ENCODE peak calls at places on chromosomes 4 and X, in four cellular contexts. L, T, U and C are unnamed samples.

GRCh38 chr4:182855312-182855711 is 61.9 kb downstream of the DCTD start:
- DNase-seq in L (no peak), T (no peak), U (no peak), C (no peak)

GRCh38 chr4:150960818-150961217 is 54.3 kb downstream of the LRBA start:
- DNase-seq in L (no peak), T (peak), U (peak), C (peak)

GRCh38 chr4:147479817-147480216 is 1.1 kb upstream of the EDNRA start:
- DNase-seq in L (peak), T (no peak), U (no peak), C (peak)

GRCh38 chr4:140515423-140515822 is 8.5 kb upstream of the ELMOD2 start:
- DNase-seq in L (no peak), T (no peak), U (no peak), C (no peak)

GRCh38 chrX:74343970-74344622 is 40.1 kb downstream of the ZCCHC13 start:
- DNase-seq in L (no peak), T (peak), U (no peak), C (peak)

GRCh38 chrX:42028113-42028512 is 104.8 kb upstream of the CASK start:
- DNase-seq in L (no peak), T (no peak), U (no peak), C (no peak)

GRCh38 chr4:7691992-7692391 is 247.7 kb downstream of the AFAP1 start:
- DNase-seq in L (no peak), T (no peak), U (peak), C (no peak)

GRCh38 chrX:1719270-1719669 is 104.4 kb downstream of the ASMT start:
- DNase-seq in L (no peak), T (no peak), U (no peak), C (no peak)

GRCh38 chr4:184270808-184271413 is 53.2 kb upstream of the ENPP6 start:
- DNase-seq in L (no peak), T (no peak), U (no peak), C (no peak)

GRCh38 chr4:122003335-122003734 is 51.5 kb upstream of the TRPC3 start:
- DNase-seq in L (no peak), T (peak), U (no peak), C (no peak)

GRCh38 chrX:134191276-134191675 is 45.7 kb upstream of the CCDC160 start:
- DNase-seq in L (no peak), T (no peak), U (no peak), C (no peak)

GRCh38 chr4:158172196-158172557 is 648 bp downstream of the GASK1B start:
- DNase-seq in L (no peak), T (no peak), U (no peak), C (peak)

GRCh38 chrX:115940888-115941332 is 229.6 kb upstream of the AGTR2 start:
- DNase-seq in L (peak), T (peak), U (no peak), C (peak)

GRCh38 chrX:96314974-96315373 is 369.7 kb upstream of the DIAPH2 start:
- DNase-seq in L (no peak), T (peak), U (no peak), C (peak)

GRCh38 chrX:7133036-7133412 is 14.5 kb upstream of the STS start:
- DNase-seq in L (no peak), T (peak), U (no peak), C (no peak)

GRCh38 chrX:129654652-129655546 is at the start of gene APLN:
- DNase-seq in L (no peak), T (peak), U (peak), C (peak)

GRCh38 chr4:1183985-1184773 is 11.8 kb upstream of the SPON2 start:
- DNase-seq in L (no peak), T (no peak), U (no peak), C (no peak)

GRCh38 chr4:142036795-142037583 is 400.6 kb downstream of the IL15 start:
- DNase-seq in L (no peak), T (peak), U (no peak), C (peak)
- H3K27ac ChIP-seq in L (no peak), T (peak), U (no peak), C (peak)

GRCh38 chr4:26860922-26861433 is 337 bp downstream of the STIM2 start:
- DNase-seq in L (no peak), T (no peak), U (peak), C (peak)

GRCh38 chr4:26859762-26860156 is 882 bp upstream of the STIM2 start:
- DNase-seq in L (no peak), T (no peak), U (no peak), C (peak)

GRCh38 chr4:26862381-26862915 is 1.8 kb downstream of the STIM2 start:
- DNase-seq in L (no peak), T (peak), U (no peak), C (peak)

GRCh38 chr4:26860157-26860921 is at the start of gene STIM2:
- DNase-seq in L (peak), T (peak), U (peak), C (peak)

DNA sequence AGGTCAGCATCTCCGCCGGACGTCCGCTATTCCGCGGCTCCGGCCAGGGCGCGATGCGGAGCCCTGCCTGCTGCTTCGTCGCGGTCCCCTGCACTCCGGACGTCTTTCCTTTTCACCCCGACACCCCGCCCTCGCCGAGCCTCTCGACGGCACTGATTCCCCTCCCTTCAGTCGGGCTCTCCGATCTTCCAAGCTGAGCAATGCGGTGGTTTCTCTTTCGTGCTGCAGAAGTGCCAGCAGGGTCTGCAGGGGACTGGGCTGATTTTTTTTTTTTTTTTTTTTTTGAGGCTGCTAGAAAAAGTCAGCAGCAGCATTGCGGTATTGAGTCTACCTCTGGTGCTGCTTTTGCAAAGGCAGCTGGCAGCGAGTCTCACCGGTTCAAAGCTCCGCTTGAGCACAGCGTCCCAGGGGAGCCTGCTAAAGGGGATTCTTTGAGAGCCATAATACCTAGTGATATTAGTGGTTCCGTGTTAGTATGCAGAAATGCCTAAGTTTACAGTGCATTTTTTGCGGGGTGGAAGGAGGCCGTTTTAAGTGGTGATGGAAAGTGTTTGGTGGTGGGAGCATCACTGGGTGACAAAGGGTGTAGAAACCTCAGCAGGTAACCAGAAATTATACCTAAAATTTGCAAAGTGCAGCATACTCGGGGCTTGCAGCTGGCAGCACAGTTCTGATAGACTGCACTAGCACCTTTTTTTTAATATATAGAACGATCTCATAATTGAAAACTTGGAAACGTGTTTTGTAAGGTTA is 969 bp downstream of the STIM2 start:
- DNase-seq in L (peak), T (peak), U (peak), C (peak)
- H3K27ac ChIP-seq in L (peak), T (peak), U (peak), C (peak)

GRCh38 chrX:150872773-150873336 is 25.6 kb downstream of the CD99L2 start:
- DNase-seq in L (no peak), T (no peak), U (no peak), C (no peak)
- H3K27ac ChIP-seq in L (no peak), T (no peak), U (no peak), C (no peak)

GRCh38 chr4:189835505-189835904 is 105.2 kb upstream of the FRG1 start:
- DNase-seq in L (no peak), T (peak), U (no peak), C (no peak)

GRCh38 chr4:189837462-189837861 is 103.2 kb upstream of the FRG1 start:
- DNase-seq in L (no peak), T (no peak), U (no peak), C (no peak)

GRCh38 chr4:189838821-189839497 is 101.7 kb upstream of the FRG1 start:
- DNase-seq in L (no peak), T (no peak), U (no peak), C (no peak)

GRCh38 chr4:189832528-189832927 is 108.1 kb upstream of the FRG1 start:
- DNase-seq in L (no peak), T (no peak), U (no peak), C (no peak)

DNA sequence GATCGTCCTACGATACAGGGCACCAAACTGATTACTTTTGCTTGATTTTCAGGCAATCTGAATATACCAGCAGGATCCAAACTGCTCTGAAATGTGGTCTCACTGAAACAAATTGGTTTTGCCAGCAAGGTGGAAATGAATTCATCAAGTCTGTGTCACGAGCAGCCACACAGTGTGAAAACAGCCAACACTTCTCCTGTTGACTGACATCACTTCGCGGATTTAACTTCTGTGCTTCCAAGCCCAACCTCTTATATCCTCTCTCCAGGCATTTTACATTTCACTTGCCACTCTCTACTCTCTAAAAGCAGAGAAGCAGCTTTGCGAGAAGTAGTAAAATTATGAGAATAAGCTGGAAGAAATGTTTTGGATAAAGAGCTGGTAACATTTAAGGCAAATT is 106.1 kb upstream of the FRG1 start:
- DNase-seq in L (no peak), T (no peak), U (no peak), C (no peak)
- H3K27ac ChIP-seq in L (no peak), T (no peak), U (no peak), C (no peak)

GRCh38 chr4:166017804-166018203 is 144.8 kb downstream of the TLL1 start:
- DNase-seq in L (no peak), T (no peak), U (no peak), C (peak)

GRCh38 chr4:166019441-166019840 is 146.4 kb downstream of the TLL1 start:
- DNase-seq in L (no peak), T (no peak), U (no peak), C (no peak)

GRCh38 chr4:166012129-166013078 is 139.4 kb downstream of the TLL1 start:
- DNase-seq in L (no peak), T (no peak), U (no peak), C (peak)

GRCh38 chr4:166008510-166008909 is 135.5 kb downstream of the TLL1 start:
- DNase-seq in L (no peak), T (no peak), U (no peak), C (no peak)

DNA sequence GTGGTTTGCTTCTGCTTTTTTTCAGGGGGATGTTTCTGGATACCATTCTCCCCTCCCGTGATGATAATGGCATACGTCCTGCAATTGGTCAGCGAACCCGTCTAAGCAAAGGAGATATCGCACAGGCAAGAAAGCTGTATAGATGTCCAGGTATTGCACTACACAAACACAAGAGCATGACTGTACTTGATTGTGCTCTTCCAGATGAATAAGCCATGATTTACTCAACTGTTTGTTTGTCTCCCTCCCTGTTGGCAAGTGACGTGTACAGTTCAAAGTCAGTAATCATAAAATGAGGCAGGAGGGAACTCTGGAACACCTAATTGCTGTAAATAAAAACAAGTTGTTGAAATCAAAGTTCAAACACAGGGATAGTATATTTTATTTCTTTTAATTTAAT is 141.4 kb downstream of the TLL1 start:
- DNase-seq in L (no peak), T (no peak), U (no peak), C (peak)
- H3K27ac ChIP-seq in L (no peak), T (no peak), U (no peak), C (peak)